ENCODE peak calls at places on chromosomes 13 and 19, in ten cellular contexts. One of them, this sample, is unnamed.

GRCh38 chr19:57319869-57320179 is 448 bp upstream of the ZNF543 start:
- DNase-seq in pancreas: no peak
- DNase-seq in activated CD4-positive, CD25-positive, alpha-beta regulatory T cell: no peak
- DNase-seq in GM20000: no peak
- DNase-seq in neural progenitor cell: no peak
- DNase-seq in upper lobe of right lung: no peak
- DNase-seq in ELR: no peak
- DNase-seq in amniotic stem cell: no peak
- DNase-seq in CD4-positive, alpha-beta T cell: no peak
- DNase-seq in right cardiac atrium: no peak
- DNase-seq in this sample: no peak

GRCh38 chr13:49343731-49344130 is 96.0 kb downstream of the CDADC1 start:
- DNase-seq in pancreas: no peak
- DNase-seq in activated CD4-positive, CD25-positive, alpha-beta regulatory T cell: no peak
- DNase-seq in GM20000: no peak
- DNase-seq in neural progenitor cell: no peak
- DNase-seq in upper lobe of right lung: no peak
- DNase-seq in ELR: no peak
- DNase-seq in amniotic stem cell: no peak
- DNase-seq in CD4-positive, alpha-beta T cell: no peak
- DNase-seq in right cardiac atrium: no peak
- DNase-seq in this sample: no peak

GRCh38 chr19:55261671-55262126 is 2.9 kb upstream of the PPP6R1 start:
- DNase-seq in pancreas: no peak
- DNase-seq in activated CD4-positive, CD25-positive, alpha-beta regulatory T cell: no peak
- DNase-seq in GM20000: no peak
- DNase-seq in neural progenitor cell: no peak
- DNase-seq in upper lobe of right lung: no peak
- DNase-seq in ELR: no peak
- DNase-seq in amniotic stem cell: no peak
- DNase-seq in CD4-positive, alpha-beta T cell: no peak
- DNase-seq in right cardiac atrium: no peak
- DNase-seq in this sample: no peak

GRCh38 chr13:47076536-47076935 is 179.7 kb upstream of the HTR2A start:
- DNase-seq in pancreas: no peak
- DNase-seq in activated CD4-positive, CD25-positive, alpha-beta regulatory T cell: no peak
- DNase-seq in GM20000: no peak
- DNase-seq in neural progenitor cell: no peak
- DNase-seq in upper lobe of right lung: no peak
- DNase-seq in ELR: peak
- DNase-seq in amniotic stem cell: no peak
- DNase-seq in CD4-positive, alpha-beta T cell: no peak
- DNase-seq in right cardiac atrium: no peak
- DNase-seq in this sample: no peak

GRCh38 chr19:51150627-51151026 is 8.5 kb downstream of the SIGLEC7 start:
- DNase-seq in pancreas: no peak
- DNase-seq in activated CD4-positive, CD25-positive, alpha-beta regulatory T cell: no peak
- DNase-seq in GM20000: no peak
- DNase-seq in neural progenitor cell: no peak
- DNase-seq in upper lobe of right lung: no peak
- DNase-seq in ELR: no peak
- DNase-seq in amniotic stem cell: no peak
- DNase-seq in CD4-positive, alpha-beta T cell: no peak
- DNase-seq in right cardiac atrium: no peak
- DNase-seq in this sample: no peak

GRCh38 chr13:74040200-74040599 is 94.0 kb downstream of the KLF12 start:
- DNase-seq in pancreas: peak
- DNase-seq in activated CD4-positive, CD25-positive, alpha-beta regulatory T cell: no peak
- DNase-seq in GM20000: peak
- DNase-seq in neural progenitor cell: peak
- DNase-seq in upper lobe of right lung: no peak
- DNase-seq in ELR: peak
- DNase-seq in amniotic stem cell: no peak
- DNase-seq in CD4-positive, alpha-beta T cell: no peak
- DNase-seq in right cardiac atrium: peak
- DNase-seq in this sample: peak

GRCh38 chr19:4375164-4375619 is 25.2 kb downstream of the SH3GL1 start:
- DNase-seq in pancreas: peak
- DNase-seq in activated CD4-positive, CD25-positive, alpha-beta regulatory T cell: no peak
- DNase-seq in GM20000: no peak
- DNase-seq in neural progenitor cell: no peak
- DNase-seq in upper lobe of right lung: peak
- DNase-seq in ELR: peak
- DNase-seq in amniotic stem cell: no peak
- DNase-seq in CD4-positive, alpha-beta T cell: no peak
- DNase-seq in right cardiac atrium: no peak
- DNase-seq in this sample: no peak

GRCh38 chr13:20231839-20232555 is at the start of gene GJB6:
- DNase-seq in pancreas: peak
- DNase-seq in activated CD4-positive, CD25-positive, alpha-beta regulatory T cell: peak
- DNase-seq in GM20000: peak
- DNase-seq in neural progenitor cell: peak
- DNase-seq in upper lobe of right lung: no peak
- DNase-seq in ELR: no peak
- DNase-seq in amniotic stem cell: no peak
- DNase-seq in CD4-positive, alpha-beta T cell: peak
- DNase-seq in right cardiac atrium: no peak
- DNase-seq in this sample: peak

GRCh38 chr19:28435551-28436261 is 777.2 kb downstream of the UQCRFS1 start:
- DNase-seq in pancreas: no peak
- DNase-seq in activated CD4-positive, CD25-positive, alpha-beta regulatory T cell: no peak
- DNase-seq in GM20000: no peak
- DNase-seq in neural progenitor cell: no peak
- DNase-seq in upper lobe of right lung: no peak
- DNase-seq in ELR: no peak
- DNase-seq in amniotic stem cell: no peak
- DNase-seq in CD4-positive, alpha-beta T cell: no peak
- DNase-seq in right cardiac atrium: no peak
- DNase-seq in this sample: no peak

GRCh38 chr13:78586706-78587105 is 16.6 kb downstream of the POU4F1 start:
- DNase-seq in pancreas: no peak
- DNase-seq in activated CD4-positive, CD25-positive, alpha-beta regulatory T cell: no peak
- DNase-seq in GM20000: no peak
- DNase-seq in neural progenitor cell: peak
- DNase-seq in upper lobe of right lung: no peak
- DNase-seq in ELR: no peak
- DNase-seq in amniotic stem cell: no peak
- DNase-seq in CD4-positive, alpha-beta T cell: no peak
- DNase-seq in right cardiac atrium: no peak
- DNase-seq in this sample: peak

GRCh38 chr19:33293255-33294057 is 8.9 kb downstream of the CEBPA start:
- DNase-seq in pancreas: peak
- DNase-seq in activated CD4-positive, CD25-positive, alpha-beta regulatory T cell: no peak
- DNase-seq in GM20000: no peak
- DNase-seq in neural progenitor cell: no peak
- DNase-seq in upper lobe of right lung: peak
- DNase-seq in ELR: peak
- DNase-seq in amniotic stem cell: no peak
- DNase-seq in CD4-positive, alpha-beta T cell: no peak
- DNase-seq in right cardiac atrium: peak
- DNase-seq in this sample: no peak